ENCODE peak calls at places on chromosomes 12 and 14, in six cellular contexts. W, Q, D, L, R and B are unnamed samples.

GRCh38 chr12:52005903-52006703 is 643 bp upstream of the TAMALIN start:
- DNase-seq in L (peak), R (peak), D (no peak), Q (no peak), W (no peak), B (peak)

GRCh38 chr12:100017056-100017455 is 32.3 kb upstream of the ANKS1B start:
- DNase-seq in Q (no peak), R (no peak), L (no peak), D (no peak), W (no peak), B (no peak)

GRCh38 chr12:47277972-47278448 is 198.3 kb upstream of the AMIGO2 start:
- DNase-seq in R (no peak), Q (peak), L (no peak), W (no peak), D (peak), B (no peak)

GRCh38 chr12:66280573-66280972 is 21.7 kb upstream of the HELB start:
- DNase-seq in W (no peak), R (no peak), L (no peak), D (no peak), Q (no peak), B (no peak)

GRCh38 chr14:24132061-24132685 is 1.7 kb downstream of the FITM1 start:
- DNase-seq in W (peak), Q (no peak), D (no peak), R (no peak), L (peak), B (no peak)

GRCh38 chr12:27592548-27592947 is 68.5 kb downstream of the PPFIBP1 start:
- DNase-seq in R (no peak), Q (peak), L (peak), D (no peak), W (no peak), B (no peak)

GRCh38 chr12:90106568-90106967 is 397.9 kb upstream of the ATP2B1 start:
- DNase-seq in D (no peak), R (no peak), L (no peak), W (no peak), Q (no peak), B (no peak)

GRCh38 chr12:480831-481230 is 21.1 kb downstream of the B4GALNT3 start:
- DNase-seq in W (no peak), Q (peak), R (no peak), D (no peak), L (peak), B (no peak)